ENCODE peak calls at places on chromosomes 5 and 9, in seven cellular contexts. One of them, this sample, is unnamed.

GRCh38 chr5:113118765-113119164 is 142.2 kb downstream of the DCP2 start:
- DNase-seq in head of caudate nucleus: no peak
- DNase-seq in NCI-H748 treated with DMSO at 0.1 percent for 48 hours: no peak
- DNase-seq in activated CD8-positive, alpha-beta memory T cell treated with anti-CD3 and anti-CD28 coated beads for 48 hours: no peak
- DNase-seq in NCI-H345: no peak
- DNase-seq in WTC11: no peak
- DNase-seq in NCI-H2171: no peak
- DNase-seq in this sample: no peak

GRCh38 chr9:137441289-137441934 is at the start of gene ENTPD8:
- DNase-seq in head of caudate nucleus: no peak
- DNase-seq in NCI-H748 treated with DMSO at 0.1 percent for 48 hours: peak
- DNase-seq in activated CD8-positive, alpha-beta memory T cell treated with anti-CD3 and anti-CD28 coated beads for 48 hours: no peak
- DNase-seq in NCI-H345: peak
- DNase-seq in WTC11: peak
- DNase-seq in NCI-H2171: peak
- DNase-seq in this sample: no peak

GRCh38 chr5:160229190-160229742 is at the start of gene FABP6:
- DNase-seq in head of caudate nucleus: no peak
- DNase-seq in NCI-H748 treated with DMSO at 0.1 percent for 48 hours: no peak
- DNase-seq in activated CD8-positive, alpha-beta memory T cell treated with anti-CD3 and anti-CD28 coated beads for 48 hours: no peak
- DNase-seq in NCI-H345: no peak
- DNase-seq in WTC11: no peak
- DNase-seq in NCI-H2171: no peak
- DNase-seq in this sample: no peak

GRCh38 chr5:153525536-153525935 is 35.1 kb downstream of the GRIA1 start:
- DNase-seq in head of caudate nucleus: no peak
- DNase-seq in NCI-H748 treated with DMSO at 0.1 percent for 48 hours: no peak
- DNase-seq in activated CD8-positive, alpha-beta memory T cell treated with anti-CD3 and anti-CD28 coated beads for 48 hours: no peak
- DNase-seq in NCI-H345: no peak
- DNase-seq in WTC11: no peak
- DNase-seq in NCI-H2171: no peak
- DNase-seq in this sample: no peak

GRCh38 chr5:127025507-127025906 is 4.9 kb downstream of the MARCHF3 start:
- DNase-seq in head of caudate nucleus: no peak
- DNase-seq in NCI-H748 treated with DMSO at 0.1 percent for 48 hours: no peak
- DNase-seq in activated CD8-positive, alpha-beta memory T cell treated with anti-CD3 and anti-CD28 coated beads for 48 hours: no peak
- DNase-seq in NCI-H345: no peak
- DNase-seq in WTC11: no peak
- DNase-seq in NCI-H2171: no peak
- DNase-seq in this sample: no peak

GRCh38 chr9:110058304-110058953 is 149.5 kb downstream of the C9orf152 start:
- DNase-seq in head of caudate nucleus: no peak
- DNase-seq in NCI-H748 treated with DMSO at 0.1 percent for 48 hours: peak
- DNase-seq in activated CD8-positive, alpha-beta memory T cell treated with anti-CD3 and anti-CD28 coated beads for 48 hours: no peak
- DNase-seq in NCI-H345: peak
- DNase-seq in WTC11: peak
- DNase-seq in NCI-H2171: no peak
- DNase-seq in this sample: peak

GRCh38 chr5:98175474-98175873 is 598.0 kb upstream of the RGMB start:
- DNase-seq in head of caudate nucleus: no peak
- DNase-seq in NCI-H748 treated with DMSO at 0.1 percent for 48 hours: no peak
- DNase-seq in activated CD8-positive, alpha-beta memory T cell treated with anti-CD3 and anti-CD28 coated beads for 48 hours: no peak
- DNase-seq in NCI-H345: no peak
- DNase-seq in WTC11: no peak
- DNase-seq in NCI-H2171: no peak
- DNase-seq in this sample: no peak

GRCh38 chr5:156394642-156395393 is 67.9 kb downstream of the SGCD start:
- DNase-seq in head of caudate nucleus: no peak
- DNase-seq in NCI-H748 treated with DMSO at 0.1 percent for 48 hours: peak
- DNase-seq in activated CD8-positive, alpha-beta memory T cell treated with anti-CD3 and anti-CD28 coated beads for 48 hours: no peak
- DNase-seq in NCI-H345: peak
- DNase-seq in WTC11: no peak
- DNase-seq in NCI-H2171: no peak
- DNase-seq in this sample: peak

GRCh38 chr9:34717996-34718614 is 8.2 kb upstream of the CCL21 start:
- DNase-seq in head of caudate nucleus: no peak
- DNase-seq in NCI-H748 treated with DMSO at 0.1 percent for 48 hours: no peak
- DNase-seq in activated CD8-positive, alpha-beta memory T cell treated with anti-CD3 and anti-CD28 coated beads for 48 hours: no peak
- DNase-seq in NCI-H345: no peak
- DNase-seq in WTC11: no peak
- DNase-seq in NCI-H2171: no peak
- DNase-seq in this sample: no peak

GRCh38 chr5:44532981-44533380 is 143.8 kb upstream of the FGF10 start:
- DNase-seq in head of caudate nucleus: no peak
- DNase-seq in NCI-H748 treated with DMSO at 0.1 percent for 48 hours: no peak
- DNase-seq in activated CD8-positive, alpha-beta memory T cell treated with anti-CD3 and anti-CD28 coated beads for 48 hours: no peak
- DNase-seq in NCI-H345: no peak
- DNase-seq in WTC11: no peak
- DNase-seq in NCI-H2171: no peak
- DNase-seq in this sample: no peak

GRCh38 chr9:110472111-110472510 is 107.4 kb downstream of the SVEP1 start:
- DNase-seq in head of caudate nucleus: no peak
- DNase-seq in NCI-H748 treated with DMSO at 0.1 percent for 48 hours: no peak
- DNase-seq in activated CD8-positive, alpha-beta memory T cell treated with anti-CD3 and anti-CD28 coated beads for 48 hours: no peak
- DNase-seq in NCI-H345: no peak
- DNase-seq in WTC11: no peak
- DNase-seq in NCI-H2171: no peak
- DNase-seq in this sample: no peak

GRCh38 chr9:9387511-9388115 is 1225.2 kb downstream of the PTPRD start:
- DNase-seq in head of caudate nucleus: no peak
- DNase-seq in NCI-H748 treated with DMSO at 0.1 percent for 48 hours: peak
- DNase-seq in activated CD8-positive, alpha-beta memory T cell treated with anti-CD3 and anti-CD28 coated beads for 48 hours: no peak
- DNase-seq in NCI-H345: no peak
- DNase-seq in WTC11: no peak
- DNase-seq in NCI-H2171: no peak
- DNase-seq in this sample: no peak

GRCh38 chr5:67361932-67362729 is 165.5 kb upstream of the CD180 start:
- DNase-seq in head of caudate nucleus: no peak
- DNase-seq in NCI-H748 treated with DMSO at 0.1 percent for 48 hours: no peak
- DNase-seq in activated CD8-positive, alpha-beta memory T cell treated with anti-CD3 and anti-CD28 coated beads for 48 hours: no peak
- DNase-seq in NCI-H345: no peak
- DNase-seq in WTC11: no peak
- DNase-seq in NCI-H2171: no peak
- DNase-seq in this sample: peak